ENCODE peak calls at places on chromosome 20, in six cellular contexts. U is lower lobe of right lung, P is fibroblast of lung, Q is glutamatergic neuron, D is breast epithelium, B is pancreas. V is an unnamed sample.
A peak's percentile ranks its signal among the peaks of the same experiment; 100 is the strongest.

GRCh38 chr20:3749689-3750639 is 17.5 kb downstream of the HSPA12B start:
- DNase-seq in U (peak; percentile 63), P (no peak), Q (peak; percentile 86), D (no peak), B (peak; percentile 68), V (no peak)

GRCh38 chr20:49901588-49901987 is 13.7 kb downstream of the SPATA2 start:
- DNase-seq in U (no peak), P (no peak), Q (no peak), D (no peak), B (no peak), V (no peak)

GRCh38 chr20:49345538-49345937 is 67.7 kb upstream of the ZNFX1 start:
- DNase-seq in U (no peak), P (peak; percentile 18), Q (no peak), D (peak; percentile 64), B (peak; percentile 28), V (no peak)

GRCh38 chr20:46308258-46309157 is at the start of gene CDH22:
- DNase-seq in U (peak; percentile 56), P (peak; percentile 19), Q (peak; percentile 83), D (no peak), B (peak; percentile 52), V (peak; percentile 73)

GRCh38 chr20:11117808-11118528 is 444.2 kb upstream of the JAG1 start:
- DNase-seq in U (no peak), P (peak; percentile 61), Q (no peak), D (no peak), B (no peak), V (no peak)

GRCh38 chr20:15446373-15446772 is 1109.0 kb upstream of the FLRT3 start:
- DNase-seq in U (no peak), P (no peak), Q (no peak), D (peak; percentile 54), B (peak; percentile 57), V (no peak)

GRCh38 chr20:15143478-15143877 is 806.1 kb upstream of the FLRT3 start:
- DNase-seq in U (no peak), P (no peak), Q (no peak), D (no peak), B (no peak), V (no peak)

GRCh38 chr20:32536861-32537656 is 48.1 kb downstream of the NOL4L start:
- DNase-seq in U (peak; percentile 68), P (no peak), Q (peak; percentile 58), D (no peak), B (peak; percentile 77), V (no peak)

GRCh38 chr20:20233041-20233514 is 134.8 kb upstream of the INSM1 start:
- DNase-seq in U (no peak), P (no peak), Q (no peak), D (no peak), B (no peak), V (peak; percentile 24)

GRCh38 chr20:3177746-3178477 is 4.6 kb upstream of the LZTS3 start:
- DNase-seq in U (no peak), P (no peak), Q (no peak), D (no peak), B (no peak), V (no peak)

GRCh38 chr20:1360094-1360493 is 31.2 kb upstream of the SDCBP2 start:
- DNase-seq in U (no peak), P (no peak), Q (no peak), D (no peak), B (no peak), V (no peak)

DNA sequence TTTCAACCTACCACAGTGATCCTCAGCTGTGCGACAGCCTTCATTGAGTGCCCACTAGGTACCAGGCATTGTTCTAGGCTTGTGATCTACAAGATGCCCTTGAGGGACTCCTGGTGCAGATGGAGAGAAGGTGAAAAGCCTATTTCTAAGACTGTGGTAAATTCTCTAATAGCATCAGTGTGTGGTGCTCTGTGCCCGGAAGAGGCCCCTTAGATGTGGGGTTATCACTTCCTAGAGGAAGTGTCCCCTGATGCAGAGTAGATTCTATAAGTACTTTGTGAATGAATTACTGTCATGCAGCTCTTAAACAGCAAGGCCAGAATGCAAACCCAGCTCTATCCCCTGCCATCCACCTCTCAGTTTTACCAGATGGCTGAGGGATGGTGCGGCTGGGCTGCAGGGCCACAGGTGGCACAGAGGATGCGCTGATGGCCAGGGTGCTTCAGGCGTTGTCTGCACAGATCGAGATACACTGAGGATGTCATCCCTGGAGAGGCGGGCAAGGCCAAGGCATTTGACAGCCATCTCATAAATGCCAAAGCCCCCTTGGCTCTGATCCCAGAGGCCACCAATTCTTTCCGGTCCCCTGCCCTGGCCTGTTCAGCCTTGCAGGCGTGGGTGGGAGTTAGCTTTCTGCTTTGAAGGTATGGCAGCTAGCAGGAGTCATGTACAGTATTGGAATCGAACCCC is 96.7 kb downstream of the TOX2 start:
- DNase-seq in U (no peak), P (no peak), Q (no peak), D (no peak), B (no peak), V (no peak)
- TF ChIP-seq CTCF in U (no peak), P (no peak), Q (no peak), D (no peak), B (no peak), V (no peak)

DNA sequence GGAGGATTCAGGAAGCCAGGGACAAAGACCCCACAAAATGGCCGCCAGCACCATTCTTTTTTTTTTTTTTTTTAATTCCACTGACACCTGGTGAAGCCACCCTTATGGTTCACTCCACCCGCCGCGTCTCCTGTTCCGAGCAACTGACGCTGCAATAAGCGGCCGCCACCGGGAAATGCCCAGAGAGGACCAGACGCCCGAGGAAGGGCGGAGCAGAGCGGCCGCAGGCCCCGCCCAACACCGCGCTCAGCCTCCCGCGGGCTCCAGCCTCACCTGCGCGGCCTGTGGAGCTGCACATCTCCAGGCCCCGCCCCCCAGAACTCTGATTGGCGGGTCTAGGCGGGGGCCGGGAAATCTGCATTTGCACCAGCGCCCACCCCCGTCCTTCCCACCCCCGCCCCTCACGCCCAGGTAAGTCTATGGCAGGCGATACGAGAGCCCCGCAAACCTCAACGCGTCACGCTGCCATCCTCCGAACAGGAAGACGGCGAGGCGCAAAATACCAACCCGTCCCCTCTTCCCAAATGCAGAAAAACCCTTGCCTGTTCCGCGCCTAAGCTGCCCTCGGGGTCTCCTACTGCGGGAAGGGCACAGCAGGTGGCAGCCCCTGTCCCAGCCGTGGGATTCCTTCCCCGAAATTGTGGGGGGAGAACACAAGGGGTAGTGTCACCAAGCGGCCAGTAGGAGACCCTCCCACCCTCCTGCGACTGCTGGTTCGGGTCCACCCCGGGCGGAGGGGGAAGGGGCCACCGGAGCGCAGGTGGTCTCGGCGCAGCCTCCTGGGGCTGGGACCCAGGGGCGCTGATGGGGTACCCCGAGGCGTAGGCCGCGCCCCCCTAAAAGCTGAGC is 948 bp downstream of the ATP9A start:
- DNase-seq in U (peak; percentile 90), P (peak; percentile 25), Q (peak; percentile 87), D (peak; percentile 81), B (peak; percentile 94), V (peak; percentile 12)
- TF ChIP-seq CTCF in U (peak; percentile 24), P (peak; percentile 22), Q (peak; percentile 83), D (peak; percentile 28), B (no peak), V (no peak)

GRCh38 chr20:38115205-38115604 is 49.9 kb downstream of the TGM2 start:
- DNase-seq in U (no peak), P (no peak), Q (no peak), D (no peak), B (no peak), V (no peak)
- TF ChIP-seq CTCF in U (no peak), P (no peak), Q (no peak), D (no peak), B (no peak), V (no peak)

GRCh38 chr20:62407221-62407992 is at the start of gene CABLES2:
- DNase-seq in U (peak; percentile 96), P (peak; percentile 92), Q (peak; percentile 95), D (peak; percentile 91), B (peak; percentile 93), V (peak; percentile 79)
- TF ChIP-seq CTCF in U (peak; percentile 38), P (no peak), Q (no peak), D (peak; percentile 50), B (no peak), V (no peak)

DNA sequence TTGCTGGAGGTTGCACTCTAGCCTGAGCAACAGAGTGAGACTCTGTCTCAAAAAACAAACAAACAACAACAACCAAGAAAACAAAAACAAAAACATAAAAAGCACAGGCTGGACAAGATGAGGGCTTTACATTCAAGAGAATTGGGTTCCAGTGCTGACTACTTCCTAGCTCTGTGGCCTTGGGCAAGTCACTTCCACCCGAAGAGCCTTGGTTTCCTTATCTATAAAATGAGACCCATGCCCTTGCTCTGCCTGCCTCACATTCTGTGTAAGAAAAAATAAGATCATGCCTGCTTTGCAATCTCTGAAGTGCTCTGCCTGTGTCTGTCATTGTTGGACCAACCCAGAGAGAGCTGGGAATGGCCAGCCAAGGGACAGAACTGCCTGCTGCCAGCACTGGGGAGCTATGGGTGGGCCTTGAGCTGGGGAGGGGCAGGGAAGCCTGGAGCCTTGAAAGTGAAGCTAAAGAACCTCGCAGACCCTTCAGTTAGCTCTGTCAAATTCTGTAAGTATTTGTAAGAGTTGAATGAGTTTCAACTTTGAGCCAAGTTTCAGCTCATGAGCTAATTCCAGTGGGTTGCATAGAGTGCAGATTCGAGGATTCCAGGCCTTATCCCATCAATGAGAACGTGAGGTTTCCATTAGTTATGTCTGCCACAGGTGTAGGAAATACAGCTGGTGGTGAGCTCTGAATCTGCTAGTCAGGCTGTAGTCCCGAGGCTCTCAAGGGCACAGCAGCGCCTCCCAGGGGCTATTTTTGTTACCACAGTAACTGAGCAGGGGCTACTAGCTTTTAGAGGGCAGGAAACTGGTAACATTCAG is 93.2 kb downstream of the DLGAP4 start:
- DNase-seq in U (no peak), P (peak; percentile 11), Q (peak; percentile 81), D (no peak), B (peak; percentile 25), V (peak; percentile 40)
- TF ChIP-seq CTCF in U (peak; percentile 12), P (peak; percentile 25), Q (peak; percentile 44), D (no peak), B (no peak), V (peak; percentile 19)

DNA sequence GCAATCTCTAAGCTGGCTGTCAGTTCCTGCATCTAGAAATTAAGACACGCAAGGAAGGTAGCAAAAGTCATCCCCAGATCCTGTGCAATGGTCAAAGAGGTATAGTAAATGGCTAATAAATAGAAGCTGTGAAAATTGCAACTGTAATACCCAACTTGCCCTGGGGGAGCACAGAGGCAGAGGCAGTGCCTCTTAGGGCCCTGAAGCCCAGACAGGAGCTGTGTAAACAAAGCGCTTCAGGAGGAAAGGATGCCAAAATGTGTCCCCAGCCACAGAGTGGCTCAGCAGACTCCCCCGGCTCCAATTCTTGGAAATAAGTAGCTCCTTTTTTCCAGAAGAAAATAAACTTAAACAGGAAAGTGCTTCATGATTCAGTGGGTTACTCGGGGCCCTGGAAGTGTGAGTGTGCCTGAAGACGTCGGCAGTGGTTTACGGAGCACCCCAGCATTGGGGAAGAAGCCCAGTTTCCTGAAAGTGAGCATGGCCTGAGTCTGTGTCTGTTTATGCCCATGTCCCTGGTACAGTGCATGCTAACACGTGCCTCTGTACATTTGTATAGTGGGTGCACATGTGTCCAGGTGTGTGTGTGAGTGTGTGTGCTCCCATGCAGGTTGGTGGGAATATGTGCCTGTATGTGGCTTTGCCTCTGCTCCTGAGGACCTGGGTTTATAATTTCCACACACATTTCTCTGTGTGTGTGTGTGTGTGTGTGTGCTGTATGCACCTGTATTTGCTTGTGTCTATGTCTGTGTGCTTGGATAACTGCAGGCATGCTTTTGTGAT is 246.7 kb downstream of the MAFB start:
- DNase-seq in U (no peak), P (peak; percentile 32), Q (no peak), D (no peak), B (no peak), V (no peak)
- TF ChIP-seq CTCF in U (peak; percentile 13), P (no peak), Q (peak; percentile 17), D (no peak), B (no peak), V (no peak)

V was measured in HL-60.